ENCODE peak calls at places on chromosomes 2 and 18, in eight cellular contexts. One of them, this sample, is unnamed. For H3K4me1, the result is how much of the 10 kb centered on the place peaks cover.

GRCh38 chr2:65353046-65353445 is 79.4 kb downstream of the SPRED2 start:
- DNase-seq in kidney: no peak
- DNase-seq in GM23248: no peak
- DNase-seq in left lung: no peak
- DNase-seq in thoracic aorta: no peak
- DNase-seq in astrocyte: no peak
- DNase-seq in small intestine: no peak
- DNase-seq in gastrocnemius medialis: no peak
- DNase-seq in this sample: no peak

GRCh38 chr18:2997429-2997828 is 15.5 kb downstream of the LPIN2 start:
- DNase-seq in kidney: no peak
- DNase-seq in GM23248: no peak
- DNase-seq in left lung: no peak
- DNase-seq in thoracic aorta: no peak
- DNase-seq in astrocyte: no peak
- DNase-seq in small intestine: no peak
- DNase-seq in gastrocnemius medialis: no peak
- DNase-seq in this sample: no peak

GRCh38 chr2:100832885-100833284 is 12.9 kb downstream of the NPAS2 start:
- DNase-seq in kidney: no peak
- DNase-seq in GM23248: peak
- DNase-seq in left lung: no peak
- DNase-seq in thoracic aorta: no peak
- DNase-seq in astrocyte: peak
- DNase-seq in small intestine: peak
- DNase-seq in gastrocnemius medialis: peak
- DNase-seq in this sample: no peak

GRCh38 chr2:96427917-96428316 is 77.2 kb downstream of the NEURL3 start:
- DNase-seq in kidney: no peak
- DNase-seq in GM23248: peak
- DNase-seq in left lung: no peak
- DNase-seq in thoracic aorta: no peak
- DNase-seq in astrocyte: peak
- DNase-seq in small intestine: no peak
- DNase-seq in gastrocnemius medialis: no peak
- DNase-seq in this sample: no peak

GRCh38 chr2:220320326-220320725 is 692.9 kb downstream of the SLC4A3 start:
- DNase-seq in kidney: no peak
- DNase-seq in GM23248: peak
- DNase-seq in left lung: no peak
- DNase-seq in thoracic aorta: no peak
- DNase-seq in astrocyte: no peak
- DNase-seq in small intestine: no peak
- DNase-seq in gastrocnemius medialis: no peak
- DNase-seq in this sample: no peak

GRCh38 chr2:221025397-221025796 is 546.7 kb downstream of the EPHA4 start:
- DNase-seq in kidney: no peak
- DNase-seq in GM23248: no peak
- DNase-seq in left lung: no peak
- DNase-seq in thoracic aorta: no peak
- DNase-seq in astrocyte: no peak
- DNase-seq in small intestine: no peak
- DNase-seq in gastrocnemius medialis: no peak
- DNase-seq in this sample: no peak

GRCh38 chr2:121530210-121530562 is 494 bp upstream of the RNU4ATAC start:
- DNase-seq in kidney: peak
- DNase-seq in GM23248: peak
- DNase-seq in left lung: peak
- DNase-seq in thoracic aorta: peak
- DNase-seq in astrocyte: peak
- DNase-seq in small intestine: no peak
- DNase-seq in gastrocnemius medialis: peak
- DNase-seq in this sample: no peak

GRCh38 chr18:57915848-57916596 is 112.9 kb upstream of the ATP8B1 start:
- DNase-seq in kidney: no peak
- DNase-seq in GM23248: no peak
- DNase-seq in left lung: no peak
- DNase-seq in thoracic aorta: no peak
- DNase-seq in astrocyte: no peak
- DNase-seq in small intestine: peak
- DNase-seq in gastrocnemius medialis: no peak
- DNase-seq in this sample: no peak

GRCh38 chr2:216553841-216554240 is 55.2 kb downstream of the RPL37A start:
- DNase-seq in kidney: no peak
- DNase-seq in GM23248: no peak
- DNase-seq in left lung: no peak
- DNase-seq in thoracic aorta: no peak
- DNase-seq in astrocyte: no peak
- DNase-seq in small intestine: no peak
- DNase-seq in gastrocnemius medialis: no peak
- DNase-seq in this sample: no peak
- H3K4me1 ChIP-seq in kidney: under half
- H3K4me1 ChIP-seq in GM23248: half or more
- H3K4me1 ChIP-seq in left lung: under half
- H3K4me1 ChIP-seq in thoracic aorta: half or more
- H3K4me1 ChIP-seq in astrocyte: under half
- H3K4me1 ChIP-seq in small intestine: under half
- H3K4me1 ChIP-seq in gastrocnemius medialis: under half
- H3K4me1 ChIP-seq in this sample: under half

GRCh38 chr2:193240752-193241151 is 1046.0 kb upstream of the TMEFF2 start:
- DNase-seq in kidney: no peak
- DNase-seq in GM23248: peak
- DNase-seq in left lung: no peak
- DNase-seq in thoracic aorta: no peak
- DNase-seq in astrocyte: no peak
- DNase-seq in small intestine: peak
- DNase-seq in gastrocnemius medialis: no peak
- DNase-seq in this sample: no peak
- H3K4me1 ChIP-seq in kidney: under half
- H3K4me1 ChIP-seq in GM23248: under half
- H3K4me1 ChIP-seq in left lung: under half
- H3K4me1 ChIP-seq in thoracic aorta: under half
- H3K4me1 ChIP-seq in astrocyte: under half
- H3K4me1 ChIP-seq in small intestine: under half
- H3K4me1 ChIP-seq in gastrocnemius medialis: under half
- H3K4me1 ChIP-seq in this sample: under half

DNA sequence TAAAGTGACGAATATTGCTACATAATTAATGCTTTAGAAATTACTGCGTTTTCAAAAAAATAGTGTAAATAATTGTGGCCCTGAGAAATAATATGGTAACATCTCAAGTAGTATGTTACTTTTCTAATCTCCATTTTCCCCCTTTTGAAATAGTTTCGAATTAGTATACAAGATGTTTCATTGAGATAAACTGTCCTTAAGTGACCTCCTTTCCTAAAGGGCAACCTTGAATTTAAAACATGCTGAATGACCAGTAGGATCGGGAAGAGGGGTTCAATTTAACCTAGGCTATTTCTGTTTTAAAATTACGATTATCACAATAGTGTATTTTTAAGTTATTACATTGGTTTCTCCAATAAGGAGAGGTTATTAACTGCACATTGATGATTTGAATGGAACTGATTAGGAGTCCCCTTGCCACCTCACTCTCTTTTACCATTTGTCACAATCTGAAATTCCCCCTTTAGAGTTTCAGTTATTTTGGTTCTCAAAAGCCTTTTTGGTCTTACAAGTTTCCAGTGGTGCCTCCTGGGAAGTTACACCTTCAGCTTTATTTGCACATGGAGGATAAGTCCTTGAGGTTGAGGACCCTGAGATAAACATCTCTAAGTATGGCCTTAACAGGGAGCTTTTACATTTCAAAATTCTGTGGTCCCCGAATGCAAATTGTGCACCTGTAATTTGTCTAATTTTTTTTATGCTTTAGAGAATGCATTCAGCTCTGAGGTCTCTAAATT is 2.3 kb downstream of the ACTR3 start:
- DNase-seq in kidney: no peak
- DNase-seq in GM23248: no peak
- DNase-seq in left lung: no peak
- DNase-seq in thoracic aorta: no peak
- DNase-seq in astrocyte: no peak
- DNase-seq in small intestine: no peak
- DNase-seq in gastrocnemius medialis: no peak
- DNase-seq in this sample: no peak
- H3K4me1 ChIP-seq in kidney: under half
- H3K4me1 ChIP-seq in GM23248: half or more
- H3K4me1 ChIP-seq in left lung: half or more
- H3K4me1 ChIP-seq in thoracic aorta: half or more
- H3K4me1 ChIP-seq in astrocyte: under half
- H3K4me1 ChIP-seq in small intestine: under half
- H3K4me1 ChIP-seq in gastrocnemius medialis: half or more
- H3K4me1 ChIP-seq in this sample: half or more

GRCh38 chr2:152493417-152493816 is 158.4 kb downstream of the FMNL2 start:
- DNase-seq in kidney: no peak
- DNase-seq in GM23248: no peak
- DNase-seq in left lung: no peak
- DNase-seq in thoracic aorta: no peak
- DNase-seq in astrocyte: no peak
- DNase-seq in small intestine: no peak
- DNase-seq in gastrocnemius medialis: no peak
- DNase-seq in this sample: no peak
- H3K4me1 ChIP-seq in kidney: under half
- H3K4me1 ChIP-seq in GM23248: under half
- H3K4me1 ChIP-seq in left lung: under half
- H3K4me1 ChIP-seq in thoracic aorta: half or more
- H3K4me1 ChIP-seq in astrocyte: under half
- H3K4me1 ChIP-seq in small intestine: under half
- H3K4me1 ChIP-seq in gastrocnemius medialis: half or more
- H3K4me1 ChIP-seq in this sample: under half

DNA sequence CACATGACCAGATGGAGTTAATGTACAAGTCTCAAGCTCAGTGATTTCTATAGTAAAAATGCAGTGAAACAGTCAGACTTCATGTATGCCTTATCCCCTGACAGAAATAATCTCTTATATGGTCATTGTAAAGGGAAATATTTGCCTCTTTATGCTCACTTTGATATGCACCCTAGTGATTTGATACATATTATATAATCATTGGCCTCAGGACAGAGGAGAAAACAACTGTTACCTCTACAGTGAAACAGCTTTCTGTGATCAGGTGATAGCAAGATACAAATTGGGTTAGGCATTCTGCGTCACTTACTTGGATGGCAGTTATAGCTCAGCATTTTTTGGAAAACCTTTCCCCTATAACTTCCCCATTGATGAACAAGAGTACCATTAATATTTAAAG is 104.5 kb downstream of the TCF4 start:
- DNase-seq in kidney: no peak
- DNase-seq in GM23248: no peak
- DNase-seq in left lung: no peak
- DNase-seq in thoracic aorta: no peak
- DNase-seq in astrocyte: no peak
- DNase-seq in small intestine: no peak
- DNase-seq in gastrocnemius medialis: no peak
- DNase-seq in this sample: no peak
- H3K4me1 ChIP-seq in kidney: under half
- H3K4me1 ChIP-seq in GM23248: under half
- H3K4me1 ChIP-seq in left lung: under half
- H3K4me1 ChIP-seq in thoracic aorta: under half
- H3K4me1 ChIP-seq in astrocyte: under half
- H3K4me1 ChIP-seq in small intestine: under half
- H3K4me1 ChIP-seq in gastrocnemius medialis: under half
- H3K4me1 ChIP-seq in this sample: under half

DNA sequence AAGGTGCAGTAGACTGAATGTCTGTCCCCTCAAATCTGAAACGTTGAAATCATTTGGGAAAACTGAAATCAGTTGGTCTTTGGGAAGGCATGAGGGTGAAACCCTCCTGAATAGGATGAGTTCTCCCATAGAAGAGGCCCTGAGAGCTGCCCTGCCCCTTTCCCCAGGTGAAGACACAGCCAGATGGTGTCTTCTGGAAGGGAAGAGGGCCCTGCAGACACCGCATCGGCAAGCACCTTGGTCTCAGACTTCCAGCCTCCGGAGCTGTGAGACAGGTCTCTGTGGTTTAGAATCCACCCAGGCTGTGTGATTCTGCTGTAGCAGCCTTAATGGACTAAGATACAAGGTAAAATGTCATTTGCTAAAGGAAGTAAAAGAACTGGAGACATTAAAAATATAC is 42.1 kb upstream of the SNTG2 start:
- DNase-seq in kidney: no peak
- DNase-seq in GM23248: no peak
- DNase-seq in left lung: no peak
- DNase-seq in thoracic aorta: no peak
- DNase-seq in astrocyte: no peak
- DNase-seq in small intestine: no peak
- DNase-seq in gastrocnemius medialis: no peak
- DNase-seq in this sample: no peak
- H3K4me1 ChIP-seq in kidney: under half
- H3K4me1 ChIP-seq in GM23248: under half
- H3K4me1 ChIP-seq in left lung: under half
- H3K4me1 ChIP-seq in thoracic aorta: under half
- H3K4me1 ChIP-seq in astrocyte: under half
- H3K4me1 ChIP-seq in small intestine: under half
- H3K4me1 ChIP-seq in gastrocnemius medialis: under half
- H3K4me1 ChIP-seq in this sample: under half

DNA sequence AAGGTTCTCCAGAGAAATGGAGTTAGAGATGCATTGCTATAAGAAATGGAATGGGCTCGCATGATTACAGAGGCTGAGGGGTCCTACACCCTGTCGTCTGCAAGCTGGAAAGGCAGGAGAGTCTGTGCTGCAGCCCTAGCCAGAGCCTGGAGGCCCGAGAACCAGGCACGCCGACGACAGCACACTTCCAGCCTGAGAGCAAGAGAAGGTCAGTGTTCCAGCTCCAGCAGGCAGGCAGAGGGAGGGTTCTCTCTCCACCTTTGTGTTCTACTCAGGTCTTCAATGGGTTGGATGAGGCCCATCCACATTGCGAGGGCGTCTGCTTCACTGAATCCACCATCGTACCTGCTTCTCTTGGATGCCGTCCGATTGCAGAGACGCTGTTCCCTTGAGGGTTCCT is 177.6 kb upstream of the HDAC4 start:
- DNase-seq in kidney: peak
- DNase-seq in GM23248: no peak
- DNase-seq in left lung: no peak
- DNase-seq in thoracic aorta: no peak
- DNase-seq in astrocyte: no peak
- DNase-seq in small intestine: no peak
- DNase-seq in gastrocnemius medialis: no peak
- DNase-seq in this sample: no peak
- H3K4me1 ChIP-seq in kidney: under half
- H3K4me1 ChIP-seq in GM23248: under half
- H3K4me1 ChIP-seq in left lung: under half
- H3K4me1 ChIP-seq in thoracic aorta: under half
- H3K4me1 ChIP-seq in astrocyte: under half
- H3K4me1 ChIP-seq in small intestine: under half
- H3K4me1 ChIP-seq in gastrocnemius medialis: under half
- H3K4me1 ChIP-seq in this sample: under half

DNA sequence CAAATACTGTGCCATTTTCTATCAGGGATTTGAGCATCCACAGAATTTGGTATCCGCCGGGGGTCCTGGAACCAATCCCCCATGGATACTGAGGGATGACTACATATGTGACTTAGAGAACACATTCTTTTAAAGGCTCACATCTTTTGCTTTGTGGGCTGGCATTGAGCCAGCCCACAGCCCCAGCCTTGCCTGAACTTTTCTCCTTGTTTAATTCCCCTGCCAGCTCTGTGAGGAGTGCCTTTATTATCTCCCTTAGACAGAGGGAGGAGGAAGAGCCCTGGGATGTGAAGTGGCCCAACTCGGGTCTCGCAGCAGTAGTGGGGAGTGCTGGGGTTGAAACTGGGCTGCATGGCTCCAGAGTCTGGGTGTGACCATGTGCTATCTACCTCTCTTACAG is 7.6 kb downstream of the TTC39C start:
- DNase-seq in kidney: no peak
- DNase-seq in GM23248: peak
- DNase-seq in left lung: no peak
- DNase-seq in thoracic aorta: no peak
- DNase-seq in astrocyte: peak
- DNase-seq in small intestine: no peak
- DNase-seq in gastrocnemius medialis: no peak
- DNase-seq in this sample: no peak
- H3K4me1 ChIP-seq in kidney: under half
- H3K4me1 ChIP-seq in GM23248: under half
- H3K4me1 ChIP-seq in left lung: under half
- H3K4me1 ChIP-seq in thoracic aorta: under half
- H3K4me1 ChIP-seq in astrocyte: under half
- H3K4me1 ChIP-seq in small intestine: under half
- H3K4me1 ChIP-seq in gastrocnemius medialis: under half
- H3K4me1 ChIP-seq in this sample: half or more